ENCODE peak calls at places on chromosomes 11 and 22, in seven cellular contexts. Q, J, U, Y, F, H and I are unnamed samples.

GRCh38 chr22:21451545-21452520 is 15.4 kb upstream of the TMEM191C start:
- DNase-seq in Q (no peak), J (no peak), U (no peak), Y (no peak), F (no peak), H (no peak), I (no peak)

GRCh38 chr11:723120-723883 is 17.3 kb downstream of the EPS8L2 start:
- DNase-seq in Q (peak), J (no peak), U (peak), Y (no peak), F (no peak), H (no peak), I (no peak)

GRCh38 chr22:36435516-36436415 is 45.7 kb downstream of the TXN2 start:
- DNase-seq in Q (peak), J (no peak), U (no peak), Y (no peak), F (peak), H (no peak), I (peak)

GRCh38 chr22:47658182-47658581 is 895.7 kb downstream of the TBC1D22A start:
- DNase-seq in Q (no peak), J (no peak), U (no peak), Y (no peak), F (no peak), H (no peak), I (no peak)

GRCh38 chr11:120054753-120055045 is 83.2 kb downstream of the TRIM29 start:
- DNase-seq in Q (no peak), J (no peak), U (no peak), Y (no peak), F (no peak), H (no peak), I (no peak)

GRCh38 chr11:45331839-45332485 is 45.8 kb upstream of the SYT13 start:
- DNase-seq in Q (no peak), J (no peak), U (no peak), Y (no peak), F (no peak), H (no peak), I (no peak)

GRCh38 chr11:132064987-132065620 is 694.7 kb downstream of the NTM start:
- DNase-seq in Q (no peak), J (no peak), U (peak), Y (peak), F (no peak), H (peak), I (peak)

GRCh38 chr11:110249066-110249465 is 47.3 kb downstream of the RDX start:
- DNase-seq in Q (no peak), J (no peak), U (peak), Y (no peak), F (no peak), H (no peak), I (no peak)

GRCh38 chr11:32307449-32307848 is 127.9 kb downstream of the WT1 start:
- DNase-seq in Q (no peak), J (no peak), U (no peak), Y (no peak), F (no peak), H (no peak), I (no peak)

GRCh38 chr11:3093281-3094191 is 36.3 kb upstream of the CARS1 start:
- DNase-seq in Q (no peak), J (no peak), U (no peak), Y (no peak), F (peak), H (no peak), I (no peak)

GRCh38 chr22:30931541-30932300 is 36.9 kb downstream of the MORC2 start:
- DNase-seq in Q (no peak), J (no peak), U (no peak), Y (no peak), F (no peak), H (no peak), I (no peak)

GRCh38 chr11:102268083-102268984 is 49.0 kb upstream of the BIRC3 start:
- DNase-seq in Q (peak), J (peak), U (peak), Y (no peak), F (peak), H (no peak), I (peak)

GRCh38 chr11:94183886-94184264 is 55.2 kb downstream of the PANX1 start:
- DNase-seq in Q (peak), J (peak), U (peak), Y (no peak), F (peak), H (no peak), I (peak)

GRCh38 chr11:17214338-17214737 is 6.6 kb upstream of the PIK3C2A start:
- DNase-seq in Q (no peak), J (no peak), U (no peak), Y (no peak), F (no peak), H (no peak), I (no peak)

GRCh38 chr11:24762076-24762475 is 265.2 kb downstream of the LUZP2 start:
- DNase-seq in Q (no peak), J (no peak), U (no peak), Y (no peak), F (no peak), H (no peak), I (no peak)

GRCh38 chr11:85787809-85788805 is 22.8 kb downstream of the SYTL2 start:
- DNase-seq in Q (no peak), J (no peak), U (no peak), Y (no peak), F (no peak), H (no peak), I (peak)

GRCh38 chr22:30635273-30636225 is at the start of gene SLC35E4:
- DNase-seq in Q (peak), J (peak), U (peak), Y (peak), F (peak), H (peak), I (peak)

GRCh38 chr11:126312903-126313460 is 9.1 kb downstream of the DCPS start:
- DNase-seq in Q (no peak), J (no peak), U (no peak), Y (no peak), F (no peak), H (no peak), I (no peak)

GRCh38 chr11:111272420-111272819 is 25.9 kb upstream of the POU2AF3 start:
- DNase-seq in Q (no peak), J (no peak), U (no peak), Y (no peak), F (no peak), H (no peak), I (no peak)

GRCh38 chr11:67632175-67632981 is 2.6 kb upstream of the NUDT8 start:
- DNase-seq in Q (no peak), J (no peak), U (no peak), Y (no peak), F (no peak), H (no peak), I (peak)

GRCh38 chr11:27977527-27977926 is 130.4 kb downstream of the KIF18A start:
- DNase-seq in Q (no peak), J (no peak), U (no peak), Y (no peak), F (no peak), H (no peak), I (no peak)

GRCh38 chr11:12185914-12186313 is 75.5 kb downstream of the MICAL2 start:
- DNase-seq in Q (no peak), J (no peak), U (peak), Y (no peak), F (peak), H (no peak), I (no peak)

GRCh38 chr11:134463716-134464115 is 51.7 kb upstream of the B3GAT1 start:
- DNase-seq in Q (no peak), J (no peak), U (no peak), Y (no peak), F (no peak), H (no peak), I (no peak)

GRCh38 chr11:70225629-70226582 is 22.8 kb downstream of the FADD start:
- DNase-seq in Q (no peak), J (no peak), U (peak), Y (no peak), F (peak), H (no peak), I (peak)

GRCh38 chr22:19663821-19664325 is 50.4 kb upstream of the SEPTIN5 start:
- DNase-seq in Q (no peak), J (no peak), U (peak), Y (no peak), F (no peak), H (no peak), I (peak)

GRCh38 chr11:112016088-112016764 is 9.0 kb upstream of the DLAT start:
- DNase-seq in Q (peak), J (no peak), U (peak), Y (no peak), F (no peak), H (no peak), I (peak)

GRCh38 chr11:18010977-18011586 is 1.8 kb downstream of the SERGEF start:
- DNase-seq in Q (no peak), J (no peak), U (no peak), Y (no peak), F (no peak), H (no peak), I (no peak)

GRCh38 chr11:67615455-67616430 is 9.0 kb downstream of the NDUFV1 start:
- DNase-seq in Q (peak), J (no peak), U (no peak), Y (no peak), F (peak), H (no peak), I (peak)

GRCh38 chr11:82978422-82979099 is 77.0 kb downstream of the DDIAS start:
- DNase-seq in Q (peak), J (no peak), U (peak), Y (no peak), F (no peak), H (peak), I (no peak)

GRCh38 chr11:64165482-64165841 is 451 bp downstream of the MACROD1 start:
- DNase-seq in Q (peak), J (no peak), U (peak), Y (no peak), F (no peak), H (no peak), I (peak)

GRCh38 chr11:57358991-57359390 is 20.8 kb downstream of the P2RX3 start:
- DNase-seq in Q (no peak), J (no peak), U (no peak), Y (no peak), F (peak), H (no peak), I (no peak)

GRCh38 chr11:121347094-121347493 is 54.5 kb downstream of the SC5D start:
- DNase-seq in Q (no peak), J (no peak), U (no peak), Y (no peak), F (no peak), H (no peak), I (no peak)

GRCh38 chr11:80980221-80980620 is 1539.4 kb upstream of the TENM4 start:
- DNase-seq in Q (peak), J (no peak), U (no peak), Y (no peak), F (no peak), H (peak), I (no peak)

GRCh38 chr11:69240332-69241074 is 53.5 kb upstream of the MYEOV start:
- DNase-seq in Q (peak), J (no peak), U (peak), Y (no peak), F (peak), H (no peak), I (peak)

GRCh38 chr11:123386746-123387510 is 43.1 kb upstream of the GRAMD1B start:
- DNase-seq in Q (no peak), J (no peak), U (peak), Y (no peak), F (no peak), H (no peak), I (no peak)

GRCh38 chr11:1236316-1237127 is 13.7 kb downstream of the MUC5B start:
- DNase-seq in Q (no peak), J (no peak), U (no peak), Y (no peak), F (no peak), H (no peak), I (no peak)

GRCh38 chr22:37823134-37823985 is at the start of gene GALR3:
- DNase-seq in Q (no peak), J (no peak), U (no peak), Y (no peak), F (no peak), H (no peak), I (no peak)

GRCh38 chr11:1887451-1888346 is 4.0 kb downstream of the PRR33 start:
- DNase-seq in Q (no peak), J (no peak), U (no peak), Y (no peak), F (no peak), H (no peak), I (peak)